ENCODE peak calls at places on chromosome 20, in nine cellular contexts. G, Y, N, E, X, B, F, M and I are unnamed samples.

GRCh38 chr20:56582557-56582956 is 46.5 kb upstream of the TFAP2C start:
- DNase-seq in Y (no peak), G (no peak), E (no peak), N (peak; percentile 5), B (no peak), F (no peak), X (no peak), M (no peak), I (no peak)

GRCh38 chr20:45647441-45648050 is 16.5 kb upstream of the WFDC9 start:
- DNase-seq in F (no peak), X (no peak), B (no peak), M (no peak), E (no peak), G (no peak), Y (no peak), N (no peak), I (no peak)

GRCh38 chr20:40657526-40657925 is 31.5 kb downstream of the MAFB start:
- DNase-seq in Y (no peak), F (no peak), M (no peak), N (peak; percentile 26), E (no peak), G (no peak), X (no peak), B (no peak), I (no peak)

GRCh38 chr20:34215711-34216381 is 25.4 kb upstream of the ASIP start:
- DNase-seq in X (peak; percentile 59), B (peak; percentile 85), M (peak; percentile 31), Y (peak; percentile 73), E (peak; percentile 38), G (peak; percentile 81), F (peak; percentile 78), N (peak; percentile 34), I (peak; percentile 58)

GRCh38 chr20:54981181-54981580 is 505.8 kb downstream of the DOK5 start:
- DNase-seq in G (no peak), X (no peak), Y (no peak), M (no peak), F (no peak), N (no peak), B (no peak), E (no peak), I (no peak)

GRCh38 chr20:676315-676937 is 824 bp upstream of the SCRT2 start:
- DNase-seq in M (no peak), F (no peak), E (no peak), N (no peak), B (peak; percentile 47), X (peak; percentile 87), Y (no peak), G (no peak), I (no peak)

GRCh38 chr20:37179671-37180524 is 550 bp upstream of the MROH8 start:
- DNase-seq in Y (no peak), M (no peak), N (no peak), F (peak; percentile 73), X (peak; percentile 33), B (no peak), G (peak; percentile 43), E (peak; percentile 88), I (no peak)

GRCh38 chr20:50274570-50275430 is 84.2 kb downstream of the CEBPB start:
- DNase-seq in N (peak; percentile 51), B (no peak), F (no peak), E (no peak), Y (no peak), M (no peak), G (no peak), X (no peak), I (no peak)

GRCh38 chr20:60138263-60139127 is 180.3 kb downstream of the CDH26 start:
- DNase-seq in N (no peak), X (no peak), B (no peak), G (no peak), M (no peak), Y (no peak), F (no peak), E (peak; percentile 27), I (peak; percentile 50)

GRCh38 chr20:24638546-24639166 is 169.2 kb downstream of the SYNDIG1 start:
- DNase-seq in M (no peak), F (no peak), X (no peak), N (no peak), B (no peak), Y (no peak), G (no peak), E (no peak), I (no peak)

GRCh38 chr20:33653900-33654596 is 8.1 kb upstream of the C20orf144 start:
- DNase-seq in F (no peak), B (no peak), M (no peak), Y (peak; percentile 86), X (peak; percentile 96), G (peak; percentile 37), E (no peak), N (no peak), I (peak; percentile 94)

GRCh38 chr20:7879883-7880282 is 60.4 kb downstream of the HAO1 start:
- DNase-seq in M (no peak), G (no peak), E (peak; percentile 4), X (peak; percentile 47), N (no peak), Y (no peak), F (peak; percentile 68), B (no peak), I (no peak)

GRCh38 chr20:60101201-60101893 is 143.1 kb downstream of the CDH26 start:
- DNase-seq in M (no peak), N (no peak), E (peak; percentile 32), Y (no peak), X (no peak), F (no peak), B (no peak), G (no peak), I (no peak)

GRCh38 chr20:60903325-60903958 is 348.6 kb upstream of the CDH4 start:
- DNase-seq in Y (no peak), E (no peak), N (no peak), X (no peak), G (no peak), B (no peak), F (no peak), M (no peak), I (no peak)

GRCh38 chr20:17536944-17537444 is 5.8 kb upstream of the BFSP1 start:
- DNase-seq in E (peak; percentile 68), N (peak; percentile 90), X (peak; percentile 82), Y (peak; percentile 65), M (peak; percentile 81), F (peak; percentile 76), G (peak; percentile 85), B (peak; percentile 69), I (peak; percentile 47)

GRCh38 chr20:37868998-37869861 is 33.7 kb upstream of the VSTM2L start:
- DNase-seq in M (no peak), B (peak; percentile 44), Y (no peak), F (no peak), X (no peak), E (no peak), N (no peak), G (no peak), I (no peak)

GRCh38 chr20:37863289-37863688 is 39.6 kb upstream of the VSTM2L start:
- DNase-seq in F (no peak), Y (no peak), B (no peak), N (no peak), X (no peak), G (no peak), M (no peak), E (no peak), I (no peak)

GRCh38 chr20:48769111-48769879 is 58.5 kb downstream of the PREX1 start:
- DNase-seq in N (no peak), B (no peak), G (no peak), M (peak; percentile 39), E (no peak), Y (no peak), X (no peak), F (no peak), I (no peak)

GRCh38 chr20:53028337-53029007 is 56.3 kb downstream of the TSHZ2 start:
- DNase-seq in N (no peak), X (no peak), E (peak; percentile 22), G (no peak), Y (no peak), B (no peak), F (no peak), M (no peak), I (no peak)

GRCh38 chr20:46767127-46767761 is 57.8 kb downstream of the SLC2A10 start:
- DNase-seq in N (peak; percentile 25), B (peak; percentile 40), F (peak; percentile 20), E (peak; percentile 55), Y (no peak), M (peak; percentile 32), X (peak; percentile 52), G (peak; percentile 34), I (peak; percentile 13)

GRCh38 chr20:33339515-33340058 is 56.6 kb downstream of the BPIFB1 start:
- DNase-seq in G (no peak), F (no peak), E (no peak), B (no peak), N (no peak), Y (no peak), X (no peak), M (no peak), I (no peak)

GRCh38 chr20:44547419-44547818 is 25.5 kb upstream of the SERINC3 start:
- DNase-seq in G (no peak), Y (no peak), M (no peak), B (no peak), F (no peak), N (no peak), X (no peak), E (no peak), I (no peak)

GRCh38 chr20:57425150-57426013 is 34.2 kb downstream of the RBM38 start:
- DNase-seq in B (no peak), G (no peak), E (no peak), X (peak; percentile 5), Y (no peak), F (no peak), N (no peak), M (no peak), I (no peak)

GRCh38 chr20:48765359-48765758 is 62.4 kb downstream of the PREX1 start:
- DNase-seq in X (no peak), Y (no peak), N (no peak), B (no peak), M (no peak), E (no peak), F (no peak), G (no peak), I (no peak)